ENCODE peak calls at places on chromosomes 13 and 19, in eight cellular contexts. X is mesenchymal stem cell, D is NCI-H460, S is GM03348, G is GM19239, N is upper lobe of right lung, J is bronchial epithelial cell, O is H54. B is an unnamed sample.

GRCh38 chr19:1829958-1830357 is 17.9 kb upstream of the ATP8B3 start:
- DNase-seq in X (no peak), D (no peak), S (no peak), G (no peak), N (no peak), J (no peak), O (no peak), B (no peak)

GRCh38 chr13:49410006-49410405 is 33.9 kb downstream of the CAB39L start:
- DNase-seq in X (no peak), D (no peak), S (no peak), G (no peak), N (no peak), J (no peak), O (no peak), B (no peak)

GRCh38 chr13:112558696-112559418 is 29.1 kb downstream of the TUBGCP3 start:
- DNase-seq in X (no peak), D (no peak), S (no peak), G (no peak), N (no peak), J (no peak), O (no peak), B (no peak)

GRCh38 chr19:49168421-49168820 is 10.8 kb downstream of the TRPM4 start:
- DNase-seq in X (no peak), D (no peak), S (no peak), G (no peak), N (no peak), J (no peak), O (no peak), B (no peak)

GRCh38 chr13:23504188-23504587 is 66.0 kb upstream of the TNFRSF19 start:
- DNase-seq in X (no peak), D (no peak), S (peak; percentile 49), G (no peak), N (no peak), J (no peak), O (no peak), B (no peak)

GRCh38 chr19:4130635-4131438 is 6.9 kb upstream of the MAP2K2 start:
- DNase-seq in X (peak; percentile 91), D (peak; percentile 65), S (peak; percentile 50), G (no peak), N (no peak), J (peak; percentile 69), O (peak; percentile 57), B (no peak)

GRCh38 chr13:20340759-20341161 is 108.6 kb upstream of the GJB6 start:
- DNase-seq in X (no peak), D (no peak), S (peak; percentile 71), G (no peak), N (peak; percentile 82), J (peak; percentile 74), O (no peak), B (no peak)

GRCh38 chr13:99124695-99125334 is 75.8 kb upstream of the UBAC2 start:
- DNase-seq in X (peak; percentile 64), D (peak; percentile 2), S (peak; percentile 76), G (no peak), N (no peak), J (peak; percentile 90), O (peak; percentile 82), B (peak; percentile 24)

GRCh38 chr13:113049521-113049941 is 56.1 kb upstream of the F7 start:
- DNase-seq in X (no peak), D (no peak), S (peak; percentile 40), G (no peak), N (no peak), J (no peak), O (no peak), B (no peak)

GRCh38 chr13:104487006-104487405 is 1420.8 kb upstream of the SLC10A2 start:
- DNase-seq in X (no peak), D (no peak), S (no peak), G (no peak), N (no peak), J (no peak), O (no peak), B (no peak)

GRCh38 chr19:41427647-41428480 is 690 bp upstream of the B3GNT8 start:
- DNase-seq in X (no peak), D (no peak), S (peak; percentile 65), G (no peak), N (peak; percentile 80), J (no peak), O (no peak), B (no peak)

GRCh38 chr13:30388401-30389283 is 33.7 kb upstream of the UBE2L5 start:
- DNase-seq in X (no peak), D (no peak), S (peak; percentile 71), G (no peak), N (no peak), J (peak; percentile 70), O (no peak), B (no peak)

GRCh38 chr19:31694761-31695160 is 345.5 kb upstream of the TSHZ3 start:
- DNase-seq in X (no peak), D (no peak), S (no peak), G (no peak), N (no peak), J (no peak), O (no peak), B (no peak)

GRCh38 chr19:43966079-43966694 is 15.2 kb downstream of the ZNF221 start:
- DNase-seq in X (peak; percentile 8), D (no peak), S (no peak), G (no peak), N (no peak), J (no peak), O (no peak), B (no peak)

GRCh38 chr13:30850204-30850866 is 55.7 kb upstream of the MEDAG start:
- DNase-seq in X (peak; percentile 51), D (no peak), S (no peak), G (no peak), N (no peak), J (no peak), O (no peak), B (no peak)

GRCh38 chr19:41872775-41873647 is 4.1 kb upstream of the CD79A start:
- DNase-seq in X (peak; percentile 70), D (peak; percentile 74), S (peak; percentile 62), G (no peak), N (peak; percentile 92), J (peak; percentile 72), O (peak; percentile 68), B (no peak)

GRCh38 chr19:23002690-23003422 is at the start of gene ZNF728:
- DNase-seq in X (no peak), D (no peak), S (peak; percentile 14), G (no peak), N (peak; percentile 61), J (no peak), O (no peak), B (no peak)

GRCh38 chr19:9818734-9819589 is at the start of gene FBXL12:
- DNase-seq in X (peak; percentile 99), D (peak; percentile 98), S (peak; percentile 98), G (peak; percentile 80), N (peak; percentile 100), J (peak; percentile 94), O (peak; percentile 86), B (peak; percentile 88)

GRCh38 chr19:32880607-32881006 is 11.0 kb upstream of the SLC7A9 start:
- DNase-seq in X (no peak), D (no peak), S (no peak), G (no peak), N (no peak), J (no peak), O (no peak), B (no peak)

GRCh38 chr19:58559275-58560006 is 1.0 kb upstream of the UBE2M start:
- DNase-seq in X (peak; percentile 95), D (peak; percentile 88), S (peak; percentile 95), G (peak; percentile 90), N (peak; percentile 96), J (peak; percentile 70), O (peak; percentile 100), B (peak; percentile 84)

GRCh38 chr19:3024509-3024869 is 4.6 kb downstream of the TLE2 start:
- DNase-seq in X (no peak), D (no peak), S (no peak), G (no peak), N (no peak), J (peak; percentile 8), O (no peak), B (no peak)

GRCh38 chr13:58795715-58796114 is 1164.2 kb downstream of the PCDH17 start:
- DNase-seq in X (no peak), D (no peak), S (no peak), G (no peak), N (no peak), J (no peak), O (no peak), B (no peak)

GRCh38 chr13:99012539-99012938 is 34.7 kb upstream of the DOCK9 start:
- DNase-seq in X (no peak), D (no peak), S (no peak), G (no peak), N (no peak), J (no peak), O (no peak), B (no peak)

B was measured in GM12891.